ENCODE peak calls at places on chromosomes 12 and 14, in eight cellular contexts. T is testis; V is stimulated activated CD4-positive, alpha-beta T cell treated with anti-CD3 and anti-CD28 coated beads, Interleukin-15, amount 100 ng/mL, for 48 hours; W is activated effector memory CD4-positive, alpha-beta T cell treated with Interleukin-2 at 50 U/mL for 16 hours; Y is activated T-cell treated with anti-CD3 and anti-CD28 coated beads for 4 hours; D is Caki2; F is uterus; I is activated naive CD4-positive, alpha-beta T cell treated with anti-CD3 and anti-CD28 coated beads for 36 hours. J is an unnamed sample.

GRCh38 chr12:23450810-23451209 is 498.7 kb downstream of the SOX5 start:
- DNase-seq in D (no peak), Y (no peak), I (no peak), F (no peak), T (no peak), V (no peak), W (no peak), J (no peak)

GRCh38 chr14:98227727-98228111 is 1044.3 kb downstream of the BCL11B start:
- DNase-seq in I (no peak), W (no peak), D (no peak), F (no peak), Y (no peak), T (no peak), V (no peak), J (no peak)

GRCh38 chr12:7058163-7058845 is 2.2 kb upstream of the C1S start:
- DNase-seq in Y (no peak), D (no peak), F (no peak), I (no peak), W (no peak), V (no peak), T (no peak), J (no peak)

GRCh38 chr14:96944297-96944696 is 147.1 kb downstream of the VRK1 start:
- DNase-seq in T (no peak), Y (no peak), W (no peak), V (no peak), F (no peak), D (no peak), I (no peak), J (no peak)

GRCh38 chr12:124361074-124361965 is 66.4 kb downstream of the RFLNA start:
- DNase-seq in D (no peak), W (no peak), F (no peak), I (no peak), Y (no peak), V (no peak), T (peak; percentile 70), J (no peak)

GRCh38 chr12:53047221-53048032 is 2.4 kb upstream of the TNS2 start:
- DNase-seq in W (peak; percentile 68), F (peak; percentile 82), D (peak; percentile 70), I (peak; percentile 59), V (no peak), Y (peak; percentile 54), T (peak; percentile 79), J (no peak)

GRCh38 chr12:58976146-58976545 is 55.8 kb upstream of the LRIG3 start:
- DNase-seq in Y (no peak), F (no peak), W (no peak), D (no peak), I (no peak), V (no peak), T (no peak), J (no peak)

GRCh38 chr12:94707892-94708291 is 57.5 kb upstream of the TMCC3 start:
- DNase-seq in W (no peak), F (peak; percentile 78), I (no peak), V (no peak), Y (no peak), D (no peak), T (peak; percentile 37), J (no peak)

GRCh38 chr12:22034709-22035506 is 11.1 kb upstream of the CMAS start:
- DNase-seq in F (no peak), T (peak; percentile 72), Y (no peak), V (no peak), D (no peak), W (no peak), I (no peak), J (no peak)

GRCh38 chr14:81023095-81023710 is 67.8 kb downstream of the TSHR start:
- DNase-seq in F (no peak), Y (no peak), D (no peak), V (no peak), I (no peak), W (no peak), T (no peak), J (no peak)

GRCh38 chr12:2299207-2299606 is 246.4 kb downstream of the CACNA1C start:
- DNase-seq in F (peak; percentile 54), Y (no peak), I (peak; percentile 27), T (no peak), W (no peak), V (no peak), D (peak; percentile 87), J (peak; percentile 19)

GRCh38 chr12:16495196-16495595 is 110.8 kb downstream of the LMO3 start:
- DNase-seq in D (no peak), F (no peak), T (no peak), Y (no peak), I (no peak), W (no peak), V (no peak), J (no peak)

GRCh38 chr12:111953455-111953854 is 59.5 kb downstream of the TMEM116 start:
- DNase-seq in T (no peak), I (no peak), V (no peak), F (no peak), D (no peak), W (no peak), Y (no peak), J (no peak)

GRCh38 chr12:13534242-13534641 is 337.7 kb downstream of the EMP1 start:
- DNase-seq in I (no peak), Y (no peak), W (no peak), T (no peak), F (no peak), D (no peak), V (no peak), J (no peak)

GRCh38 chr12:94874986-94875312 is 128.5 kb downstream of the NDUFA12 start:
- DNase-seq in T (no peak), V (no peak), D (no peak), I (no peak), F (no peak), W (no peak), Y (no peak), J (no peak)

GRCh38 chr12:9721394-9722092 is 11.4 kb downstream of the CLECL1 start:
- DNase-seq in T (no peak), F (no peak), V (no peak), D (peak; percentile 37), W (no peak), I (no peak), Y (no peak), J (no peak)

GRCh38 chr14:69316449-69317391 is 56.8 kb downstream of the GALNT16 start:
- DNase-seq in W (no peak), Y (no peak), T (peak; percentile 63), D (peak; percentile 69), I (no peak), V (no peak), F (peak; percentile 81), J (peak; percentile 88)

GRCh38 chr12:50088577-50089335 is 3.6 kb downstream of the SMARCD1 start:
- DNase-seq in I (peak; percentile 79), V (peak; percentile 46), Y (peak; percentile 49), T (peak; percentile 66), D (peak; percentile 58), F (peak; percentile 52), W (peak; percentile 21), J (no peak)

GRCh38 chr14:69263364-69263763 is 3.4 kb downstream of the GALNT16 start:
- DNase-seq in D (no peak), V (no peak), I (no peak), Y (no peak), F (peak; percentile 77), W (no peak), T (no peak), J (no peak)

GRCh38 chr12:70190252-70191010 is 52.8 kb upstream of the CNOT2 start:
- DNase-seq in I (no peak), D (no peak), T (no peak), V (no peak), W (no peak), Y (no peak), F (no peak), J (no peak)

GRCh38 chr12:39692258-39692853 is 72.8 kb upstream of the ABCD2 start:
- DNase-seq in V (no peak), I (no peak), Y (no peak), W (no peak), F (no peak), D (no peak), T (no peak), J (no peak)

GRCh38 chr14:100786131-100786530 is 39.8 kb upstream of the MEG3 start:
- DNase-seq in T (no peak), W (no peak), I (no peak), D (no peak), V (no peak), F (no peak), Y (no peak), J (no peak)

GRCh38 chr12:32508626-32509025 is 109.3 kb downstream of the FGD4 start:
- DNase-seq in V (no peak), T (no peak), W (no peak), I (no peak), F (no peak), D (no peak), Y (no peak), J (no peak)